ENCODE peak calls at places on chromosomes 6 and 20, in nine cellular contexts. N is AG04450, X is heart right ventricle, R is adrenal gland, I is mammary epithelial cell, P is cardiac fibroblast, O is GM12865, W is mucosa of descending colon, F is Peyer's patch. M is an unnamed sample.

GRCh38 chr6:105359419-105360366 is 43.2 kb downstream of the PREP start:
- DNase-seq in O (peak), N (peak), R (no peak), I (peak), P (peak), F (no peak), W (no peak), X (no peak), M (peak)

GRCh38 chr6:43061861-43062260 is 2.4 kb downstream of the KLC4 start:
- DNase-seq in W (no peak), O (no peak), F (no peak), P (no peak), I (no peak), X (no peak), N (no peak), R (no peak), M (peak)

GRCh38 chr6:150403458-150404245 is 34.8 kb downstream of the IYD start:
- DNase-seq in I (peak), P (peak), W (no peak), N (no peak), R (no peak), X (no peak), F (no peak), O (no peak), M (peak)

GRCh38 chr20:2602046-2602735 is 50.2 kb upstream of the NOP56 start:
- DNase-seq in F (no peak), R (no peak), P (no peak), X (no peak), N (no peak), O (no peak), W (no peak), I (no peak), M (no peak)

GRCh38 chr6:15299430-15300131 is 53.7 kb downstream of the JARID2 start:
- DNase-seq in P (peak), X (peak), R (no peak), N (no peak), W (peak), I (no peak), F (peak), O (peak), M (no peak)

GRCh38 chr6:2858678-2859324 is 17.1 kb upstream of the SERPINB1 start:
- DNase-seq in W (no peak), X (no peak), I (no peak), N (no peak), R (no peak), O (peak), F (peak), P (no peak), M (no peak)

GRCh38 chr6:150238294-150238693 is 95.5 kb downstream of the PPP1R14C start:
- DNase-seq in R (no peak), W (peak), N (no peak), O (no peak), X (peak), I (peak), P (peak), F (no peak), M (no peak)

GRCh38 chr20:13288357-13288756 is 67.3 kb downstream of the ISM1 start:
- DNase-seq in R (no peak), F (no peak), P (no peak), O (no peak), W (no peak), I (no peak), X (no peak), N (no peak), M (no peak)

GRCh38 chr6:112017169-112017568 is 36.7 kb upstream of the CCN6 start:
- DNase-seq in I (peak), X (no peak), O (no peak), P (no peak), N (no peak), F (no peak), W (no peak), R (no peak), M (no peak)

DNA sequence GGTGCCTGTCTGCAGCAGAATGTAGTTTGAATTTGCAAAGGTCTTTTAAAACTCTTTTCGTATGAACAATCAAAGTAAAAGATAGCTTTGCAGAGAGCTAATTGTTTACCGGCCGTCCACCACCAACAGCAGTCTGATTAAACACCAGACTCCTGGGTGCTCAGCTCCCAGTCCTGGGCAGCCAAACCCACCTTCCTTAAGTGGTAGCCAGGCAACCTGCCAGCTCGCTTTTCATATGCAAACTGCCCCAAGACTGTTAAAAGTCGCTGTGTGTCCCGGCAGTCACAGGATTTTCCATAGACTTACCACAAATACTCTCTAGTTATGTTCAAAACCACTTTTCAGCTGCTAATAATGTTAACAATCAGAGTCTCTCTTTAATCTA is 849 bp downstream of the THBS2 start:
- DNase-seq in O (no peak), R (no peak), I (no peak), X (no peak), N (no peak), F (no peak), W (no peak), P (peak), M (peak)
- H3K4me3 ChIP-seq in O (no peak), R (no peak), I (no peak), X (peak), N (peak), F (no peak), W (no peak), P (peak), M (peak)

DNA sequence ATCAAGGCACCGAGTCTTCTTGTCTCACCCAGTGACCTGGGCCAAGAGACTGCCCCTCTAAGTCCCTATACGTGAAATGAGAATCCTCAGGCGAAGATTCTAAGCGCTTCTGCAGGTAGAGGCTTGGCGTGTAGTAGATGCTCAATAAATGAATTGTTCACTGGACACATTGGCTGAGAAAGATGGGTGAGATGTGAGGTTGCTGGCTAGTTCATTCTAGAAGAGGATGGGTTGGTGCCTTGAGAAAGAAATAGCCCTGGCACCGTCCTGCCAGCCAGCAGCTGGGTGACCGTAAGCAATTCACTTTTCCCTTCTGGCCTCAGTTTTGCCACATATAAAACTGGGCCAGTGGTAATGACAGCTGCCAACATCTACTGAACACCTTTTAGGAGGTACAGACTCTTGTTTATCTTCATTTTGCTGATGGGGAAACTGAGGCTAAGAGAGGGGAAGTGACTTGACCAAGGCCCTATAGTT is 1.4 kb downstream of the SRC start:
- DNase-seq in W (no peak), F (no peak), X (no peak), I (no peak), R (no peak), O (no peak), N (no peak), P (no peak), M (no peak)
- H3K4me3 ChIP-seq in W (no peak), F (peak), X (peak), I (peak), R (no peak), O (peak), N (peak), P (peak), M (peak)

DNA sequence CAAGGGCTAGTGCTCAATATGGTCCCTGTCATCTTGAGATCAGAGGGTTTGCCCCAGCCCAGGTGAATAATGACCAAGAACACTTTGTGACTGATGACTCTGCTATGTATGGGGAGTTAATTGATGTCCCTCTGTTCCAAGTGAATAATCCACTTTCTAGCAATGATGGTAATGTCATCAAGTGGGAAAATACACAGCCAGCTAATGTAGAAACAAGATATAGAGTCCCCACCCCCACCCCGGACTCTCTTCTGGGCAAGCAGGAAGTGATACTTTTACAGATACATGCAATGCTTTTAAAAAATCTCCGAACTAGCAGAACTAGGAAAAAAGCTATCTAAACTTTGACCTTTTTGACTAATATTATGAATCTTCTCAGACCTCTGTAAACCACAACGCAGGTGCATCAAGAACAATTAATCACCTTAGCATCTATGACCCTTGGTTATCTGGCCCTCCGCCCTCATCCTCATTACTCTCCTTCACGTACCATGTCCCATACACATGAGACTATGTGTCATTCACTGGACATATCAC is 30.5 kb downstream of the CNR1 start:
- DNase-seq in F (peak), W (no peak), R (no peak), O (peak), P (no peak), I (no peak), N (no peak), X (no peak), M (no peak)
- H3K4me3 ChIP-seq in F (no peak), W (no peak), R (no peak), O (no peak), P (no peak), I (no peak), N (no peak), X (no peak), M (no peak)

GRCh38 chr20:32017711-32018251 is 7.5 kb downstream of the CCM2L start:
- DNase-seq in F (peak), O (peak), R (no peak), X (no peak), P (no peak), W (peak), I (peak), N (no peak), M (no peak)
- H3K4me3 ChIP-seq in F (peak), O (no peak), R (no peak), X (no peak), P (no peak), W (no peak), I (no peak), N (no peak), M (no peak)

DNA sequence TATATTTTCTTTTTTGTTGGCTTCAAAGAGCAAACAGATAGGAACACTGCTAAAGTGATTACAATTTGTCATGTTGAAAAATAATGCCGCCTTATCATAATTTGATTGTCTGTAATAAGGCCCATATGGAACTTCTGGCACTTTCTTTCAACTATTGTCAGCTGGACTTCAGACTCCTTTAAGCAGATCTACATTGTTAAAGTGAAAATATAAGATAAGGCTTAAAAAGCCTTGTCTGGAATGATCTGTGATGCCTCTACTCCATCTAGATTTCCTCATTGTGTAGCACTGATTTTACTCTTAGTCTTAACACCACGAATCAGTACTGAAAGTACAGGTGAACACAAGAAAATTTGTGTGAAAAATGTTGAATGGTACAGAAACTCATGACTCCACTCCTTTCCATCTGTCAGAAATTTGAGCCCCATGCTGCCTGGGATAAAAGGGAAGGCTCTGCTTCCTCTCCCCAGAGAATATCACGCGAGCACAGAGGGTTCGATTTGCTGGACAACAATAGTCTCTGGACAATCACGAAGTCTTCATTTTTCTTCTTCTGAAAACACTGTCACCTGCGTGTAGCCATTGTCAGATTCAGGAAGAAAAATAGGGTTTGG is 56.0 kb downstream of the BCAS1 start:
- DNase-seq in F (no peak), W (no peak), O (no peak), P (no peak), N (no peak), R (no peak), I (no peak), X (no peak), M (no peak)
- H3K4me3 ChIP-seq in F (no peak), W (no peak), O (no peak), P (no peak), N (no peak), R (no peak), I (no peak), X (no peak), M (no peak)

GRCh38 chr20:63495771-63496403 is 3.0 kb downstream of the EEF1A2 start:
- DNase-seq in N (no peak), F (peak), O (peak), W (peak), I (peak), X (peak), R (peak), P (peak), M (peak)
- H3K4me3 ChIP-seq in N (no peak), F (peak), O (no peak), W (no peak), I (no peak), X (peak), R (peak), P (peak), M (no peak)

DNA sequence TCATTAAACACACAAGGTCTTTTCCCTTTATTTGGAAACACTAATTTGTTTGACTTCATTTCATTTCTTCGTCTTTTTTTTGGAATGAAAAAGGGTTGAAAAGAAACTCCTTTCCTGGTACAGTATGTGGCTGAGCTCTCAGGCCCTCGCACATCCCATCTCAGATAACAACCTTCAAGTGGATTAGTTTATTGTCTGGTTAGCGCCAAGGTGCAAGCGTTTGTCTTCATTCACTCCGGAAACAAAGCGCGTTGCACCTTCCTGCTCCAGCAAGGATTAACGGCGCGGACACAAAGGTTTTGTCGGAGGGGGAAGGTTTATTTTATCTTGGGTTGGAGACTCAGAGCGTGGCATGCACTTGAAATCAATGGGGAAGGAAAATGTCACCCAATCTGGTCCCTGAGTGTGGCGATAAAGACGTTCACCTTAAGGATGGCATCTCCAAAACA is 5.3 kb upstream of the NKX2-2 start:
- DNase-seq in W (no peak), X (no peak), F (no peak), N (no peak), O (no peak), R (no peak), P (no peak), I (no peak), M (no peak)
- H3K4me3 ChIP-seq in W (no peak), X (no peak), F (no peak), N (no peak), O (no peak), R (no peak), P (no peak), I (no peak), M (no peak)

GRCh38 chr6:138833819-138834539 is 38.1 kb downstream of the ECT2L start:
- DNase-seq in N (no peak), I (no peak), R (no peak), X (peak), P (no peak), W (no peak), F (no peak), O (no peak), M (peak)

GRCh38 chr6:138832182-138832581 is 36.3 kb downstream of the ECT2L start:
- DNase-seq in I (no peak), R (no peak), W (no peak), X (no peak), O (no peak), P (no peak), N (no peak), F (no peak), M (no peak)

GRCh38 chr6:138824482-138825134 is 28.7 kb downstream of the ECT2L start:
- DNase-seq in O (no peak), R (no peak), P (peak), N (no peak), X (no peak), W (no peak), I (peak), F (no peak), M (peak)

GRCh38 chr6:138830273-138830672 is 34.4 kb downstream of the ECT2L start:
- DNase-seq in I (no peak), R (no peak), N (no peak), W (no peak), P (no peak), F (no peak), X (no peak), O (no peak), M (no peak)
- H3K4me3 ChIP-seq in I (no peak), R (no peak), N (no peak), W (no peak), P (no peak), F (no peak), X (no peak), O (no peak), M (no peak)

DNA sequence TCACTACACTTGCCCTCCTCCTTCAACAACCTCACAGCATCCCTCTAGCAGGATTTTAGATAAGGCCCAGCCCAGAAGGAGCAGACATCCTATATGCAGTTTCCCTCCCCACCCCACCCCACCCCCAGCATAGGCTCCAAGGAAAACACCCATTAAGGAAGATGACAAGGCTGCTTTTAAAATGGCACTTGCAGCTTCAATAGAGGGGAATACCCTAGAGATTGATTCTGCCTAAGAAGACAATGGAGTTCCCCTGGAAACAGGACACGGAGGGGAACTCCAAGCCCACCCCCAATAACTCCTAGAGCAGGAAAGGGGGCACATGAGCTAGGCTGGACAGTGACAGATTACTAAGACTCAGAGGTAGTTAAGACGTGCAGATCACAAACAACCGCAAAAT is 34.7 kb downstream of the CPNE5 start:
- DNase-seq in I (no peak), P (no peak), O (no peak), X (no peak), W (no peak), N (no peak), F (no peak), R (no peak), M (no peak)
- H3K4me3 ChIP-seq in I (no peak), P (no peak), O (no peak), X (no peak), W (no peak), N (no peak), F (no peak), R (no peak), M (no peak)

DNA sequence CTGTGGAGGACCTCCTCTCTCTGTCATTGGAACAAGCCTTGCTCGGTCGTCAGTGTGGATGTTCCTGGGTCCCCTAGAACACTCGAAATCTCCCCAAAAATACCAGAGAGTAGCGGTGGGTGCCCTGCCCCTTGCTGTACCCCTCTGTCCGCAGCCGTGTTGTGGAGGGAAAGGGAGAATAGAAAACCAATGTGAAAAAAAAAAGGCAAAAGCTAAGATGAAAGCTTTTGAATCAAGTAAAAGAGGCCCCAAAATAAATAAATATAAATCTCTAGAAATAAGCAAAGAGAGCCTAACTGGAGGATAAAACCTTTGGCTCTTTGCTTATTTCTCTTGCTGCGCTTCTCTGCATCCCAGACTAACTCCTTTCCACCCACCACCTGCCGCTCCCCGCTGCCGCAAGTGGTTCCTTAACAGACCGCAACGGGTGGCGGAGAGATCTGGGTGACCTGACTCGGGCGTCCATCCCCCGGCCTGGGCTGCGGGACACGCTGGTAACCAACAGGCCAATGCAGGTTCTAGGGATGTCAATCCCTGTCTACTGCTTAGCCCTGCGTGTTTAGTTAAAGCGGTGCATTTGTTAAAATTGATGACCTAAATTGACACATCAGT is 110.0 kb downstream of the GPX5 start:
- DNase-seq in P (no peak), W (no peak), X (no peak), I (no peak), O (no peak), N (no peak), F (no peak), R (no peak), M (no peak)
- H3K4me3 ChIP-seq in P (peak), W (no peak), X (peak), I (peak), O (no peak), N (peak), F (no peak), R (no peak), M (peak)